ENCODE peak calls at places on chromosomes 5 and 9, in six cellular contexts. G is A673, M is hepatocyte, P is A549, Y is body of pancreas, A is breast epithelium. H is an unnamed sample.

GRCh38 chr9:94860678-94861588 is 134.4 kb downstream of the AOPEP start:
- DNase-seq in A (no peak), Y (no peak), G (no peak), P (no peak), M (no peak), H (no peak)

GRCh38 chr5:145345883-145346282 is 489.3 kb downstream of the PRELID2 start:
- DNase-seq in M (no peak), G (no peak), A (no peak), Y (no peak), P (no peak), H (no peak)

GRCh38 chr9:98074119-98074990 is 17.8 kb downstream of the NANS start:
- DNase-seq in Y (peak; percentile 52), A (no peak), M (peak; percentile 75), G (peak; percentile 76), P (peak; percentile 55), H (peak; percentile 74)

GRCh38 chr5:167296680-167297079 is 994.8 kb upstream of the WWC1 start:
- DNase-seq in M (no peak), P (no peak), Y (no peak), A (no peak), G (no peak), H (no peak)

GRCh38 chr5:109701779-109702178 is 12.1 kb downstream of the MAN2A1 start:
- DNase-seq in Y (no peak), M (no peak), P (no peak), G (no peak), A (no peak), H (no peak)

GRCh38 chr5:11361768-11362167 is 542.5 kb downstream of the CTNND2 start:
- DNase-seq in A (no peak), Y (no peak), G (no peak), P (no peak), M (no peak), H (no peak)

GRCh38 chr9:133506653-133507038 is 18.1 kb downstream of the MYMK start:
- DNase-seq in P (peak; percentile 31), G (no peak), Y (peak; percentile 57), M (no peak), A (no peak), H (no peak)

GRCh38 chr5:79396265-79396664 is 117.7 kb downstream of the HOMER1 start:
- DNase-seq in G (no peak), M (no peak), A (no peak), Y (no peak), P (no peak), H (no peak)

GRCh38 chr9:99296375-99296951 is 74.4 kb downstream of the SEC61B start:
- DNase-seq in A (no peak), Y (no peak), P (no peak), M (no peak), G (peak; percentile 12), H (peak; percentile 66)

GRCh38 chr5:57332350-57332749 is 150.3 kb downstream of the ACTBL2 start:
- DNase-seq in M (no peak), P (no peak), Y (no peak), A (no peak), G (no peak), H (no peak)

GRCh38 chr9:70792796-70793195 is 328.6 kb downstream of the TRPM3 start:
- DNase-seq in M (no peak), P (no peak), Y (no peak), G (no peak), A (no peak), H (no peak)

GRCh38 chr9:111037744-111038335 is 430 bp downstream of the LPAR1 start:
- DNase-seq in P (peak; percentile 43), G (peak; percentile 53), A (no peak), M (peak; percentile 88), Y (peak; percentile 54), H (peak; percentile 76)

GRCh38 chr9:111036946-111037743 is 1.1 kb downstream of the LPAR1 start:
- DNase-seq in A (no peak), M (peak; percentile 53), G (peak; percentile 36), P (peak; percentile 23), Y (no peak), H (no peak)

GRCh38 chr9:111034573-111035539 is 3.4 kb downstream of the LPAR1 start:
- DNase-seq in M (no peak), G (no peak), A (no peak), Y (no peak), P (no peak), H (no peak)

GRCh38 chr9:111034146-111034545 is 4.1 kb downstream of the LPAR1 start:
- DNase-seq in M (no peak), P (no peak), Y (no peak), G (no peak), A (no peak), H (no peak)

DNA sequence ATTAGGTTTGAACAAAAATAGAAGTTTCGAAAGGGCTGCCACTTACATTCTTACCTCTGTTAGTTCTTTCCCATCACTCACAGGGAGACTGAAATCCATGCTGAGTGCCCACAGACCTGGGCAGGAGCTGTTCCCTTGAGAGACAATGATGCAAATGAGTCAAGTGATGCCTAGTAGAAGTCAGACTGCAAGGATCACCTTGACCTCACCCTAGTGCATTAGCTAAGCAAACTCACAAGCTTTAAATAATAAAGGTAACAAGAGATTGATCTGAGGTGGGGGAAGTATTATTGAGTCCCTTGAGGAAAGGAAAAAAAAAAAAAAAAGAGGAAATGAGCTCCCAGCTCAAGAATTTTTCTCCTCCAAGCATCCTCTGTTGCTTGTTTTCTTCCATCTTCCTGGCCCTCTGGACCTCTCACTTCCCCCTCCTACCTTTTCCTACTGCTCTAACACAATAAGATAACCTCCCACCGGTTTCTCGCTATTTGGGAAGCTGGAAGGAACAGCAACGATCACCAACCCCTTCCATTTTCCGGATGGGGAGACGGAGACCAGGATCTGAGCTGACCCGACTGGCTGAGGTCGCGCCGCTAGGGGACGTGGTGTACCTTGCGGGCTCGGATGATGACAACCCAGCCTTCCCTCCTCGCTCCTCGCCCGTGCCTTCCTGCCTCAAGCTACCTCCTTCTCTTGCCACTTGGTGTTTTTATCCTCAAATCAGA is 2.0 kb downstream of the LPAR1 start:
- DNase-seq in A (peak; percentile 40), P (peak; percentile 34), M (peak; percentile 69), Y (peak; percentile 65), G (peak; percentile 75), H (peak; percentile 80)
- TF ChIP-seq CTCF in A (peak; percentile 60), P (peak; percentile 33), M (peak; percentile 61), Y (peak; percentile 39), G (peak; percentile 79), H (peak; percentile 49)

GRCh38 chr9:129149442-129149841 is 28.6 kb downstream of the IER5L start:
- DNase-seq in G (no peak), M (no peak), Y (no peak), P (no peak), A (no peak), H (no peak)

GRCh38 chr9:129150122-129150521 is 27.9 kb downstream of the IER5L start:
- DNase-seq in A (no peak), M (no peak), P (no peak), Y (no peak), G (no peak), H (no peak)

GRCh38 chr9:129150672-129151211 is 27.3 kb downstream of the IER5L start:
- DNase-seq in Y (no peak), P (no peak), G (no peak), A (no peak), M (no peak), H (no peak)

GRCh38 chr9:129146441-129146933 is 31.6 kb downstream of the IER5L start:
- DNase-seq in Y (no peak), P (no peak), G (no peak), A (no peak), M (peak; percentile 61), H (no peak)

DNA sequence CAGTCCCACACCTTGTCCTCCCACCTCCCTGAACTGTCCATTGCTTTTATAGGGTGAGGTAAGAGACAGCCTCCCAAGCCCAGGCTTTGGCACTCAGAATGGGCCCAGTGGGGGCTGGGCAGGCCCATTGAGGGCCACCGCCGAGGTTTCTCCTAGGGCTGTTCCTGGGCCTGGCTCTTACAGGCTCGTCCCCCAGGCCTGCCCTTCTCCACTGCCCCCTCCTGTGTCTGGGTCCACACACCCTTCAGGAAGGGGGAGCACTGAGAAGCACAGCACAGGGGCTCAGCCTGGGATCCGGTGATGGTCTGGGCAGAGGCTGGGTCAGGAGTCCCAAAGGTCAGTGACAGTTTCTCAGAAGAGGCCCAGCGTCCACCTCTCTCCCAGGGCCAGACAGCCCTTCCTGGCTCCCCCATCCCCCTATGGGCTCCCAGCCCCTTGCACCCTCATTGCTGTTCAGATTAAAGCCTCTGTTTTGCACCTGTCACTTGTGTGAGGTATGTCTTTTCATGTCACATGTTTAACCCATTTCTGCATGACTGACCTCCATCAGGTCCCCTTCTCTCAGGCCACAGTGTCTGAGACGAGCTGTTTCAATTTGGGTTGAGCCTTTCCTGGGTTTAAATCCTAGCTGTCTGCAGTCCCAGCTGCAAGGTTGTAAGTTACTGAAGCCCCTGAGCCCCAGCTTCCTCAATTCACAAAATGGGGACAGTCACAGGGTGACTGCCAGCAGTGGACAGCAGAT is 29.4 kb downstream of the IER5L start:
- DNase-seq in P (no peak), M (no peak), G (no peak), A (no peak), Y (no peak), H (no peak)
- H3K4me1 ChIP-seq in P (peaks cover 24% of the 10 kb centered on the region), M (peaks cover 32% of the 10 kb centered on the region), G (peaks cover 1% of the 10 kb centered on the region), A (peaks cover 25% of the 10 kb centered on the region), Y (peaks cover 20% of the 10 kb centered on the region), H (peaks cover 33% of the 10 kb centered on the region)

GRCh38 chr5:174464504-174465165 is 259.7 kb upstream of the MSX2 start:
- DNase-seq in G (no peak), A (no peak), P (no peak), Y (no peak), M (no peak), H (no peak)
- TF ChIP-seq CTCF in G (peak; percentile 35), A (peak; percentile 9), P (no peak), Y (no peak), M (peak; percentile 33), H (no peak)

GRCh38 chr9:76897804-76898525 is 7.9 kb downstream of the PRUNE2 start:
- DNase-seq in Y (no peak), P (no peak), M (no peak), A (no peak), G (no peak), H (no peak)
- H3K4me1 ChIP-seq in Y (no peaks in the 10 kb centered on the region), P (no peaks in the 10 kb centered on the region), M (no peaks in the 10 kb centered on the region), A (no peaks in the 10 kb centered on the region), G (no peaks in the 10 kb centered on the region), H (no peaks in the 10 kb centered on the region)

GRCh38 chr5:128084228-128085167 is 932 bp downstream of the SLC12A2 start:
- DNase-seq in Y (peak; percentile 53), M (peak; percentile 51), G (peak; percentile 4), P (no peak), A (peak; percentile 26), H (peak; percentile 75)

GRCh38 chr5:128085413-128085812 is 1.8 kb downstream of the SLC12A2 start:
- DNase-seq in A (no peak), Y (no peak), M (peak; percentile 18), P (peak; percentile 26), G (no peak), H (no peak)

GRCh38 chr5:128083033-128083810 is at the start of gene SLC12A2:
- DNase-seq in Y (peak; percentile 94), G (peak; percentile 93), P (peak; percentile 97), M (peak; percentile 96), A (peak; percentile 86), H (peak; percentile 96)

GRCh38 chr5:128082551-128083032 is 974 bp upstream of the SLC12A2 start:
- DNase-seq in Y (no peak), P (no peak), M (no peak), A (no peak), G (no peak), H (no peak)

DNA sequence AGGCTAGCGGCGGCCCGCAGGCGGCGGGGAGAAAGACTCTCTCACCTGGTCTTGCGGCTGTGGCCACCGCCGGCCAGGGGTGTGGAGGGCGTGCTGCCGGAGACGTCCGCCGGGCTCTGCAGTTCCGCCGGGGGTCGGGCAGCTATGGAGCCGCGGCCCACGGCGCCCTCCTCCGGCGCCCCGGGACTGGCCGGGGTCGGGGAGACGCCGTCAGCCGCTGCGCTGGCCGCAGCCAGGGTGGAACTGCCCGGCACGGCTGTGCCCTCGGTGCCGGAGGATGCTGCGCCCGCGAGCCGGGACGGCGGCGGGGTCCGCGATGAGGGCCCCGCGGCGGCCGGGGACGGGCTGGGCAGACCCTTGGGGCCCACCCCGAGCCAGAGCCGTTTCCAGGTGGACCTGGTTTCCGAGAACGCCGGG is 253 bp downstream of the SLC12A2 start:
- DNase-seq in A (no peak), M (no peak), P (no peak), G (no peak), Y (no peak), H (no peak)
- TF ChIP-seq CTCF in A (no peak), M (peak; percentile 45), P (peak; percentile 55), G (no peak), Y (no peak), H (peak; percentile 37)